ENCODE peak calls at places on chromosomes 2 and 18, in seven cellular contexts. One of them, this sample, is unnamed.

GRCh38 chr2:120938132-120938771 is 202.6 kb downstream of the GLI2 start:
- DNase-seq in NCI-H1417: no peak
- DNase-seq in DMS 273 treated with DMSO at 0.1 percent for 48 hours: no peak
- DNase-seq in fibroblast of gingiva: no peak
- DNase-seq in T-cell: no peak
- DNase-seq in effector CD4-positive, alpha-beta T cell: no peak
- DNase-seq in activated CD4-positive, alpha-beta memory T cell treated with anti-CD3 and anti-CD28 coated beads, Interleukin-2, amount 10 ng/mL, durations not matched to agents 7 days and 5 days: no peak
- DNase-seq in this sample: no peak

GRCh38 chr2:96144481-96145027 is 686 bp downstream of the DUSP2 start:
- DNase-seq in DMS 273 treated with DMSO at 0.1 percent for 48 hours: no peak
- DNase-seq in activated CD4-positive, alpha-beta memory T cell treated with anti-CD3 and anti-CD28 coated beads, Interleukin-2, amount 10 ng/mL, durations not matched to agents 7 days and 5 days: peak
- DNase-seq in fibroblast of gingiva: no peak
- DNase-seq in effector CD4-positive, alpha-beta T cell: peak
- DNase-seq in T-cell: peak
- DNase-seq in NCI-H1417: no peak
- DNase-seq in this sample: peak

GRCh38 chr2:103401621-103402020 is 639.8 kb downstream of the TMEM182 start:
- DNase-seq in NCI-H1417: no peak
- DNase-seq in fibroblast of gingiva: no peak
- DNase-seq in effector CD4-positive, alpha-beta T cell: no peak
- DNase-seq in T-cell: no peak
- DNase-seq in activated CD4-positive, alpha-beta memory T cell treated with anti-CD3 and anti-CD28 coated beads, Interleukin-2, amount 10 ng/mL, durations not matched to agents 7 days and 5 days: no peak
- DNase-seq in DMS 273 treated with DMSO at 0.1 percent for 48 hours: no peak
- DNase-seq in this sample: no peak

GRCh38 chr2:85998071-85998991 is 107.4 kb downstream of the POLR1A start:
- DNase-seq in NCI-H1417: no peak
- DNase-seq in fibroblast of gingiva: peak
- DNase-seq in T-cell: no peak
- DNase-seq in effector CD4-positive, alpha-beta T cell: no peak
- DNase-seq in DMS 273 treated with DMSO at 0.1 percent for 48 hours: peak
- DNase-seq in activated CD4-positive, alpha-beta memory T cell treated with anti-CD3 and anti-CD28 coated beads, Interleukin-2, amount 10 ng/mL, durations not matched to agents 7 days and 5 days: no peak
- DNase-seq in this sample: no peak

GRCh38 chr18:54284967-54285785 is 15.9 kb downstream of the POLI start:
- DNase-seq in effector CD4-positive, alpha-beta T cell: no peak
- DNase-seq in fibroblast of gingiva: peak
- DNase-seq in T-cell: peak
- DNase-seq in activated CD4-positive, alpha-beta memory T cell treated with anti-CD3 and anti-CD28 coated beads, Interleukin-2, amount 10 ng/mL, durations not matched to agents 7 days and 5 days: peak
- DNase-seq in NCI-H1417: no peak
- DNase-seq in DMS 273 treated with DMSO at 0.1 percent for 48 hours: no peak
- DNase-seq in this sample: peak

GRCh38 chr18:8694891-8695290 is 10.5 kb upstream of the MTCL1 start:
- DNase-seq in DMS 273 treated with DMSO at 0.1 percent for 48 hours: no peak
- DNase-seq in T-cell: no peak
- DNase-seq in NCI-H1417: no peak
- DNase-seq in activated CD4-positive, alpha-beta memory T cell treated with anti-CD3 and anti-CD28 coated beads, Interleukin-2, amount 10 ng/mL, durations not matched to agents 7 days and 5 days: no peak
- DNase-seq in fibroblast of gingiva: no peak
- DNase-seq in effector CD4-positive, alpha-beta T cell: no peak
- DNase-seq in this sample: no peak

GRCh38 chr2:37912056-37912455 is 13.0 kb upstream of the RMDN2 start:
- DNase-seq in NCI-H1417: no peak
- DNase-seq in T-cell: no peak
- DNase-seq in fibroblast of gingiva: peak
- DNase-seq in DMS 273 treated with DMSO at 0.1 percent for 48 hours: no peak
- DNase-seq in effector CD4-positive, alpha-beta T cell: no peak
- DNase-seq in activated CD4-positive, alpha-beta memory T cell treated with anti-CD3 and anti-CD28 coated beads, Interleukin-2, amount 10 ng/mL, durations not matched to agents 7 days and 5 days: no peak
- DNase-seq in this sample: no peak

GRCh38 chr2:27832396-27832795 is 57.8 kb downstream of the RBKS start:
- DNase-seq in activated CD4-positive, alpha-beta memory T cell treated with anti-CD3 and anti-CD28 coated beads, Interleukin-2, amount 10 ng/mL, durations not matched to agents 7 days and 5 days: no peak
- DNase-seq in NCI-H1417: no peak
- DNase-seq in effector CD4-positive, alpha-beta T cell: no peak
- DNase-seq in T-cell: no peak
- DNase-seq in fibroblast of gingiva: peak
- DNase-seq in DMS 273 treated with DMSO at 0.1 percent for 48 hours: no peak
- DNase-seq in this sample: no peak

GRCh38 chr2:61011649-61012048 is 5.9 kb upstream of the PEX13 start:
- DNase-seq in activated CD4-positive, alpha-beta memory T cell treated with anti-CD3 and anti-CD28 coated beads, Interleukin-2, amount 10 ng/mL, durations not matched to agents 7 days and 5 days: no peak
- DNase-seq in fibroblast of gingiva: peak
- DNase-seq in NCI-H1417: no peak
- DNase-seq in T-cell: no peak
- DNase-seq in DMS 273 treated with DMSO at 0.1 percent for 48 hours: no peak
- DNase-seq in effector CD4-positive, alpha-beta T cell: no peak
- DNase-seq in this sample: no peak

GRCh38 chr18:46297621-46298020 is 193.4 kb downstream of the HAUS1 start:
- DNase-seq in activated CD4-positive, alpha-beta memory T cell treated with anti-CD3 and anti-CD28 coated beads, Interleukin-2, amount 10 ng/mL, durations not matched to agents 7 days and 5 days: peak
- DNase-seq in T-cell: no peak
- DNase-seq in DMS 273 treated with DMSO at 0.1 percent for 48 hours: no peak
- DNase-seq in NCI-H1417: no peak
- DNase-seq in effector CD4-positive, alpha-beta T cell: no peak
- DNase-seq in fibroblast of gingiva: no peak
- DNase-seq in this sample: no peak

GRCh38 chr2:12712871-12713270 is 3.9 kb upstream of the TRIB2 start:
- DNase-seq in fibroblast of gingiva: peak
- DNase-seq in DMS 273 treated with DMSO at 0.1 percent for 48 hours: no peak
- DNase-seq in activated CD4-positive, alpha-beta memory T cell treated with anti-CD3 and anti-CD28 coated beads, Interleukin-2, amount 10 ng/mL, durations not matched to agents 7 days and 5 days: no peak
- DNase-seq in effector CD4-positive, alpha-beta T cell: no peak
- DNase-seq in NCI-H1417: no peak
- DNase-seq in T-cell: no peak
- DNase-seq in this sample: no peak

This sample was measured in CD8-positive, alpha-beta memory T cell.